ENCODE peak calls at places on chromosomes 13 and 19, in nine cellular contexts. One of them, this sample, is unnamed. For H3K4me1, the result is how much of the 10 kb centered on the place peaks cover.

GRCh38 chr13:111853766-111854165 is 213.2 kb upstream of the SOX1 start:
- DNase-seq in SK-N-SH: no peak
- DNase-seq in ovary: no peak
- DNase-seq in A549: no peak
- DNase-seq in tibial nerve: no peak
- DNase-seq in stomach: no peak
- DNase-seq in K562: no peak
- DNase-seq in sigmoid colon: no peak
- DNase-seq in H1: no peak
- DNase-seq in this sample: no peak

GRCh38 chr13:42549555-42549941 is 24.4 kb upstream of the TNFSF11 start:
- DNase-seq in SK-N-SH: no peak
- DNase-seq in ovary: no peak
- DNase-seq in A549: no peak
- DNase-seq in tibial nerve: no peak
- DNase-seq in stomach: no peak
- DNase-seq in K562: no peak
- DNase-seq in sigmoid colon: no peak
- DNase-seq in H1: no peak
- DNase-seq in this sample: no peak

GRCh38 chr13:79533781-79534400 is 52.9 kb downstream of the NDFIP2 start:
- DNase-seq in SK-N-SH: no peak
- DNase-seq in ovary: no peak
- DNase-seq in A549: no peak
- DNase-seq in tibial nerve: no peak
- DNase-seq in stomach: no peak
- DNase-seq in K562: no peak
- DNase-seq in sigmoid colon: no peak
- DNase-seq in H1: no peak
- DNase-seq in this sample: no peak

GRCh38 chr19:47433121-47433520 is 13.8 kb upstream of the MEIS3 start:
- DNase-seq in SK-N-SH: no peak
- DNase-seq in ovary: no peak
- DNase-seq in A549: no peak
- DNase-seq in tibial nerve: no peak
- DNase-seq in stomach: no peak
- DNase-seq in K562: no peak
- DNase-seq in sigmoid colon: no peak
- DNase-seq in H1: no peak
- DNase-seq in this sample: no peak

GRCh38 chr13:98665638-98665995 is 86.9 kb downstream of the SLC15A1 start:
- DNase-seq in SK-N-SH: no peak
- DNase-seq in ovary: no peak
- DNase-seq in A549: no peak
- DNase-seq in tibial nerve: no peak
- DNase-seq in stomach: no peak
- DNase-seq in K562: no peak
- DNase-seq in sigmoid colon: no peak
- DNase-seq in H1: no peak
- DNase-seq in this sample: no peak

GRCh38 chr13:41668130-41668757 is 210.9 kb downstream of the RGCC start:
- DNase-seq in SK-N-SH: peak
- DNase-seq in ovary: peak
- DNase-seq in A549: peak
- DNase-seq in tibial nerve: peak
- DNase-seq in stomach: peak
- DNase-seq in K562: peak
- DNase-seq in sigmoid colon: peak
- DNase-seq in H1: peak
- DNase-seq in this sample: no peak

GRCh38 chr19:34274284-34274826 is 20.0 kb downstream of the GARRE1 start:
- DNase-seq in SK-N-SH: no peak
- DNase-seq in ovary: no peak
- DNase-seq in A549: no peak
- DNase-seq in tibial nerve: no peak
- DNase-seq in stomach: no peak
- DNase-seq in K562: no peak
- DNase-seq in sigmoid colon: no peak
- DNase-seq in H1: no peak
- DNase-seq in this sample: no peak

GRCh38 chr19:18414504-18415176 is 4.6 kb upstream of the SSBP4 start:
- DNase-seq in SK-N-SH: no peak
- DNase-seq in ovary: peak
- DNase-seq in A549: peak
- DNase-seq in tibial nerve: no peak
- DNase-seq in stomach: no peak
- DNase-seq in K562: peak
- DNase-seq in sigmoid colon: no peak
- DNase-seq in H1: no peak
- DNase-seq in this sample: no peak

GRCh38 chr19:10773969-10774368 is 56.1 kb downstream of the DNM2 start:
- DNase-seq in SK-N-SH: no peak
- DNase-seq in ovary: no peak
- DNase-seq in A549: no peak
- DNase-seq in tibial nerve: no peak
- DNase-seq in stomach: no peak
- DNase-seq in K562: no peak
- DNase-seq in sigmoid colon: no peak
- DNase-seq in H1: no peak
- DNase-seq in this sample: no peak

GRCh38 chr19:46886546-46887239 is 25.9 kb downstream of the ARHGAP35 start:
- DNase-seq in SK-N-SH: no peak
- DNase-seq in ovary: no peak
- DNase-seq in A549: no peak
- DNase-seq in tibial nerve: no peak
- DNase-seq in stomach: no peak
- DNase-seq in K562: no peak
- DNase-seq in sigmoid colon: no peak
- DNase-seq in H1: no peak
- DNase-seq in this sample: no peak

GRCh38 chr13:33710924-33711323 is 107.0 kb upstream of the RFC3 start:
- DNase-seq in SK-N-SH: no peak
- DNase-seq in ovary: no peak
- DNase-seq in A549: no peak
- DNase-seq in tibial nerve: no peak
- DNase-seq in stomach: no peak
- DNase-seq in K562: no peak
- DNase-seq in sigmoid colon: no peak
- DNase-seq in H1: no peak
- DNase-seq in this sample: no peak

GRCh38 chr13:111365149-111366005 is 44.9 kb downstream of the TEX29 start:
- DNase-seq in SK-N-SH: no peak
- DNase-seq in ovary: no peak
- DNase-seq in A549: no peak
- DNase-seq in tibial nerve: no peak
- DNase-seq in stomach: no peak
- DNase-seq in K562: no peak
- DNase-seq in sigmoid colon: no peak
- DNase-seq in H1: no peak
- DNase-seq in this sample: no peak

GRCh38 chr13:50334944-50335343 is 319.7 kb downstream of the KCNRG start:
- DNase-seq in SK-N-SH: no peak
- DNase-seq in ovary: no peak
- DNase-seq in A549: no peak
- DNase-seq in tibial nerve: no peak
- DNase-seq in stomach: no peak
- DNase-seq in K562: peak
- DNase-seq in sigmoid colon: no peak
- DNase-seq in H1: no peak
- DNase-seq in this sample: no peak

GRCh38 chr13:108226184-108226583 is 8.0 kb downstream of the ABHD13 start:
- DNase-seq in SK-N-SH: peak
- DNase-seq in ovary: no peak
- DNase-seq in A549: no peak
- DNase-seq in tibial nerve: no peak
- DNase-seq in stomach: no peak
- DNase-seq in K562: no peak
- DNase-seq in sigmoid colon: no peak
- DNase-seq in H1: no peak
- DNase-seq in this sample: no peak

GRCh38 chr13:36907801-36908200 is 12.2 kb downstream of the SMAD9 start:
- DNase-seq in SK-N-SH: no peak
- DNase-seq in ovary: no peak
- DNase-seq in A549: no peak
- DNase-seq in tibial nerve: no peak
- DNase-seq in stomach: no peak
- DNase-seq in K562: no peak
- DNase-seq in sigmoid colon: no peak
- DNase-seq in H1: no peak
- DNase-seq in this sample: no peak

DNA sequence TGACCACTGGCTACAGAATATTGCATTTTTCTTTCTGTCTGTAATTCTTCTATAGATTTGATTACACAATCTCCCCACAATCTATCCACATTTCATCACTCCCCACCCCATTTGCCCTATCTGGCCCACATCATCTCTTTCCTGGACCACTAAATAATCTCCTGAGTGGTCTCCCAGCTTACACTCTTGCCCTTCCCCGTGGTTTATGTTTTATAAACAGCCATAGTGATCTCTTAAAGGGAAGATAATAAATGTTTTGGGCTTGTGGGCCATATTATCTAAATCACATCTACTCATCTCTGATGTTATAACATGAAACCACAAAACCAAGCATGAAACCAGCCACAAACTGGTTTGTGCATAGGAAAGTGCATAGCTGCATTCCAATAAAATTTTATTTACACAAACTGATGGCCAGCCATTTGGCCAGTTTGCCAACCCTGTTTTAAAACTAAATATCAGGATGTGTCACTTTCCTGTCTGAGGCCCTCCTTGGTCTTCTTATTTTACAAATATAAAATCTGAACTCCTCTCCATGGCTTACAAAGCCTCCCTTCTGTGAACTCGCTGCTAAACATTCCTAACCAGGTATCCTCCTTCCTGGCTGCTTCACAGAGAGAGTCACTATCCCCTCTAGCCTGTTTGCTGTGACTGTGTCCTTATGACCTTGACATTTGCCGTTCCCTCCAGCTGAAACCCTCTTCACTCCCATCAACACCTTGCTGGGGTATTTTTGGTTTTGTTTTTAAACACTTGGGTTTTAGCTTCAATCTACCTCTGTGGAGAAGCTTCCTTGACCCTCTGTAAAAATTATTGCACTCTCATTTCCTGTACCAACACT is 500.9 kb downstream of the GPC6 start:
- DNase-seq in SK-N-SH: no peak
- DNase-seq in ovary: no peak
- DNase-seq in A549: no peak
- DNase-seq in tibial nerve: no peak
- DNase-seq in stomach: no peak
- DNase-seq in K562: no peak
- DNase-seq in sigmoid colon: no peak
- DNase-seq in H1: no peak
- DNase-seq in this sample: no peak
- TF ChIP-seq EP300 in SK-N-SH: no peak
- TF ChIP-seq EP300 in ovary: no peak
- TF ChIP-seq EP300 in A549: no peak
- TF ChIP-seq EP300 in tibial nerve: no peak
- TF ChIP-seq EP300 in stomach: no peak
- TF ChIP-seq EP300 in K562: no peak
- TF ChIP-seq EP300 in sigmoid colon: no peak
- TF ChIP-seq EP300 in H1: no peak
- TF ChIP-seq EP300 in this sample: no peak

DNA sequence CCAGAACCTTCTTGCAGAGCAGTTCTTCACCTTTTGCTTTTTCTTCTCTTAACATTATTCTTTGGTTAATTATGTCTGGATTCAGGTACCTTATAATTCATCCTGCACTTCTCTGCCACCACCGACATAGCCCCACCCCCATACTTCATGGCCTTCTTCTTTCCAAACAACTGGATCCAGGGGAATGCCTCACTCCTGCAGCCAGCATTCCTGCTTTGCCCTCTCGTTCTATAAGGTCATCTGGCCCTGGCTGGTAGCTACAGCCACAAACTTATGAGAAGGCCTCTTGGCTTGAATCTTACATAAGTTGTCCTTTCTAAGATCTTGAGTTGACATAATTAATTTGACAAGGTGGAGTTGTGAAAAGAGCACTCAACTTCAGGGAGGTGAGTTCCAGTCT is 84.1 kb upstream of the FRY start:
- DNase-seq in SK-N-SH: no peak
- DNase-seq in ovary: no peak
- DNase-seq in A549: no peak
- DNase-seq in tibial nerve: no peak
- DNase-seq in stomach: no peak
- DNase-seq in K562: no peak
- DNase-seq in sigmoid colon: no peak
- DNase-seq in H1: no peak
- DNase-seq in this sample: no peak
- H3K4me1 ChIP-seq in SK-N-SH: under half
- H3K4me1 ChIP-seq in ovary: under half
- H3K4me1 ChIP-seq in A549: under half
- H3K4me1 ChIP-seq in tibial nerve: under half
- H3K4me1 ChIP-seq in stomach: under half
- H3K4me1 ChIP-seq in K562: under half
- H3K4me1 ChIP-seq in sigmoid colon: under half
- H3K4me1 ChIP-seq in H1: under half
- H3K4me1 ChIP-seq in this sample: under half

DNA sequence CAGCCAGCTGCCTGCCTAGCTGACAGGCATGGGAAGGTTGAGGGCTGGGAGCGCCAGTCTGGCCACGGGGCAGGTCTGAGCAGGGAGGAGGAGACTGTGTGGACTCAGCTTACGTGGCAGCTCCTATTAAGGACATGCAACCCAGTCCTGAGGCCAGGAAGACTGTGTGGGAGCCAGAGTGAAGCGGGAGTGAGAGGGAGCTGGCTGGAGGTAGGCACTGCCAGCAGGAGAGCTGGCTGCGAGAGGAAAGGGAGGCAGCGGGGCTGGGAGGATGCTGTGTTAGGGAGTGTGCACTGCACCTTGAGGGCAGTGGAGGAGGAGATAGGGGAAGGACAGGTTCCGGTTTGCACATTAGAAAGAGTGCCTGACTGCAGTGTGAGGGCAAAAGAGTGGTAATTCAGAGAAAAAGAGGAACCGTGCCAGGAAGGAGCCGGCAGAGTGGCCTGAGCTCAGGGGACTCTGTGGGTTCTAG is 99.2 kb downstream of the SLC7A1 start:
- DNase-seq in SK-N-SH: no peak
- DNase-seq in ovary: peak
- DNase-seq in A549: peak
- DNase-seq in tibial nerve: no peak
- DNase-seq in stomach: peak
- DNase-seq in K562: no peak
- DNase-seq in sigmoid colon: no peak
- DNase-seq in H1: no peak
- DNase-seq in this sample: no peak
- TF ChIP-seq EP300 in SK-N-SH: no peak
- TF ChIP-seq EP300 in ovary: no peak
- TF ChIP-seq EP300 in A549: no peak
- TF ChIP-seq EP300 in tibial nerve: no peak
- TF ChIP-seq EP300 in stomach: no peak
- TF ChIP-seq EP300 in K562: no peak
- TF ChIP-seq EP300 in sigmoid colon: no peak
- TF ChIP-seq EP300 in H1: no peak
- TF ChIP-seq EP300 in this sample: no peak

DNA sequence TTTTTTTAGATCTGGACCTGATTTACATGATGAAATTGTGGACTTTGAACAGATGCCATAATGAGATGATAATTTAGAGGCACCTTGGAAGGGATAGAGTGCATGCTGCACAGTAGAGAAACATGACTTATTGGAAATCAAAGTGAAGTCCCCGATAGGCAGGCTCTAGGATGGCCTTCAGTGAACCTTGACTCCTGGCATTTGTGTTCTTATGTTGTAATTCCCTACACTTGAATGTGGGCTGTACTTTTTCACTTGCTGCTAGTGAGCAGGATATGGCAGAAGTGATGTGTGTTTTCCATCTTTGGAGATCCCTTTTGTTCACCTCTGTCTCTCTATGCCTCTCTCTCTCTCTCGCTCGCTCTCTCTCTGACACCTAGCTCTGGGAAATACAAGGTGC is 1614.6 kb downstream of the PCDH9 start:
- DNase-seq in SK-N-SH: no peak
- DNase-seq in ovary: no peak
- DNase-seq in A549: no peak
- DNase-seq in tibial nerve: no peak
- DNase-seq in stomach: no peak
- DNase-seq in K562: no peak
- DNase-seq in sigmoid colon: no peak
- DNase-seq in H1: no peak
- DNase-seq in this sample: no peak
- H3K4me1 ChIP-seq in SK-N-SH: under half
- H3K4me1 ChIP-seq in ovary: under half
- H3K4me1 ChIP-seq in A549: under half
- H3K4me1 ChIP-seq in tibial nerve: under half
- H3K4me1 ChIP-seq in stomach: under half
- H3K4me1 ChIP-seq in K562: under half
- H3K4me1 ChIP-seq in sigmoid colon: under half
- H3K4me1 ChIP-seq in H1: under half
- H3K4me1 ChIP-seq in this sample: under half

This sample was measured in suprapubic skin.